ENCODE peak calls at places on chromosomes 11 and 22, in five cellular contexts. C, Y, S, M and K are unnamed samples.
A peak's percentile ranks its signal among the peaks of the same experiment; 100 is the strongest.

GRCh38 chr11:32162906-32163305 is 72.0 kb downstream of the RCN1 start:
- DNase-seq in S (no peak), C (no peak), M (no peak), Y (no peak), K (no peak)

GRCh38 chr11:115098037-115098436 is 406.2 kb downstream of the CADM1 start:
- DNase-seq in M (no peak), C (no peak), Y (no peak), S (no peak), K (no peak)

GRCh38 chr11:15117751-15118150 is 3.0 kb downstream of the INSC start:
- DNase-seq in S (no peak), Y (no peak), C (no peak), M (no peak), K (no peak)

GRCh38 chr11:102287963-102288744 is 29.1 kb upstream of the BIRC3 start:
- DNase-seq in Y (peak; percentile 88), M (no peak), S (peak; percentile 53), C (no peak), K (no peak)

GRCh38 chr22:29727248-29727551 is 7.4 kb downstream of the CABP7 start:
- DNase-seq in S (no peak), M (no peak), Y (peak; percentile 35), C (no peak), K (no peak)

GRCh38 chr11:42992594-42992993 is 319.2 kb upstream of the API5 start:
- DNase-seq in S (no peak), Y (no peak), M (no peak), C (no peak), K (no peak)

GRCh38 chr11:77547863-77548551 is 41.7 kb upstream of the AQP11 start:
- DNase-seq in M (no peak), S (peak; percentile 30), C (no peak), Y (peak; percentile 86), K (peak; percentile 18)

GRCh38 chr11:67627394-67627787 is 2.3 kb downstream of the NUDT8 start:
- DNase-seq in C (no peak), S (no peak), M (no peak), Y (no peak), K (no peak)

GRCh38 chr11:59866397-59866796 is at the start of gene TCN1:
- DNase-seq in Y (no peak), M (no peak), C (no peak), S (no peak), K (no peak)

GRCh38 chr22:30857791-30858190 is 110.8 kb downstream of the MORC2 start:
- DNase-seq in Y (no peak), M (no peak), C (no peak), S (no peak), K (peak; percentile 3)